ENCODE peak calls at places on chromosomes 4 and X, in six cellular contexts. F, L, K, Z, Q and Y are unnamed samples.
A peak's percentile ranks its signal among the peaks of the same experiment; 100 is the strongest.

GRCh38 chrX:18994713-18995112 is 10.8 kb upstream of the PHKA2 start:
- DNase-seq in F (peak; percentile 13), L (no peak), K (no peak), Z (no peak), Q (no peak), Y (peak; percentile 12)

GRCh38 chrX:40031861-40032422 is 65.8 kb downstream of the BCOR start:
- DNase-seq in F (no peak), L (no peak), K (no peak), Z (no peak), Q (peak; percentile 12), Y (no peak)

GRCh38 chrX:70293621-70294020 is 3.7 kb downstream of the KIF4A start:
- DNase-seq in F (no peak), L (no peak), K (no peak), Z (no peak), Q (no peak), Y (no peak)

GRCh38 chrX:107747596-107748161 is 27.9 kb downstream of the TSC22D3 start:
- DNase-seq in F (no peak), L (no peak), K (no peak), Z (peak; percentile 63), Q (no peak), Y (no peak)

GRCh38 chrX:39693298-39693697 is 404.5 kb downstream of the BCOR start:
- DNase-seq in F (no peak), L (no peak), K (peak; percentile 33), Z (no peak), Q (peak; percentile 25), Y (peak; percentile 16)

GRCh38 chr4:138235419-138235952 is 6.7 kb downstream of the SLC7A11 start:
- DNase-seq in F (no peak), L (no peak), K (no peak), Z (no peak), Q (no peak), Y (no peak)

GRCh38 chr4:6658635-6659075 is 18.2 kb downstream of the MRFAP1 start:
- DNase-seq in F (no peak), L (peak; percentile 53), K (no peak), Z (no peak), Q (peak; percentile 72), Y (no peak)

GRCh38 chrX:134382821-134383220 is 77.1 kb upstream of the HPRT1 start:
- DNase-seq in F (no peak), L (no peak), K (no peak), Z (no peak), Q (no peak), Y (no peak)

GRCh38 chrX:78455901-78456300 is 128.5 kb upstream of the CYSLTR1 start:
- DNase-seq in F (no peak), L (no peak), K (no peak), Z (no peak), Q (no peak), Y (no peak)

GRCh38 chr4:186854256-186854655 is 130.6 kb upstream of the FAT1 start:
- DNase-seq in F (no peak), L (no peak), K (no peak), Z (no peak), Q (no peak), Y (no peak)

GRCh38 chr4:119025440-119025839 is 110.2 kb upstream of the MYOZ2 start:
- DNase-seq in F (no peak), L (peak; percentile 37), K (no peak), Z (no peak), Q (no peak), Y (no peak)

GRCh38 chr4:185465707-185466106 is 5.8 kb downstream of the CCDC110 start:
- DNase-seq in F (no peak), L (no peak), K (no peak), Z (no peak), Q (no peak), Y (no peak)

GRCh38 chr4:94342713-94343112 is at the start of gene HPGDS:
- DNase-seq in F (no peak), L (no peak), K (no peak), Z (no peak), Q (no peak), Y (no peak)

GRCh38 chr4:78061939-78062603 is 4.9 kb downstream of the FRAS1 start:
- DNase-seq in F (no peak), L (no peak), K (no peak), Z (no peak), Q (no peak), Y (no peak)

GRCh38 chr4:119632216-119632615 is 3.6 kb upstream of the PDE5A start:
- DNase-seq in F (no peak), L (no peak), K (no peak), Z (no peak), Q (no peak), Y (no peak)

GRCh38 chr4:80036949-80037348 is 36.1 kb downstream of the ANTXR2 start:
- DNase-seq in F (no peak), L (no peak), K (no peak), Z (no peak), Q (no peak), Y (no peak)

GRCh38 chrX:17595456-17596035 is 141.7 kb upstream of the SCML1 start:
- DNase-seq in F (no peak), L (no peak), K (no peak), Z (no peak), Q (no peak), Y (peak; percentile 42)

GRCh38 chr4:138542191-138542771 is 300.1 kb upstream of the SLC7A11 start:
- DNase-seq in F (no peak), L (no peak), K (no peak), Z (no peak), Q (no peak), Y (no peak)

GRCh38 chr4:8235224-8235623 is 34.3 kb upstream of the HTRA3 start:
- DNase-seq in F (no peak), L (no peak), K (no peak), Z (no peak), Q (no peak), Y (no peak)

GRCh38 chr4:22932326-22932725 is 239.6 kb downstream of the GBA3 start:
- DNase-seq in F (no peak), L (no peak), K (peak; percentile 11), Z (no peak), Q (no peak), Y (no peak)

GRCh38 chr4:108172780-108173598 is 4.3 kb upstream of the LEF1 start:
- DNase-seq in F (no peak), L (no peak), K (peak; percentile 51), Z (peak; percentile 56), Q (peak; percentile 58), Y (peak; percentile 81)

GRCh38 chr4:85147481-85148076 is 181.1 kb upstream of the WDFY3 start:
- DNase-seq in F (peak; percentile 13), L (peak; percentile 38), K (peak; percentile 42), Z (no peak), Q (peak; percentile 88), Y (peak; percentile 39)

GRCh38 chr4:103934178-103934789 is 214.5 kb upstream of the TACR3 start:
- DNase-seq in F (no peak), L (no peak), K (peak; percentile 19), Z (no peak), Q (peak; percentile 73), Y (no peak)

GRCh38 chr4:38760915-38761314 is 21.9 kb downstream of the TLR10 start:
- DNase-seq in F (no peak), L (no peak), K (no peak), Z (no peak), Q (no peak), Y (no peak)

GRCh38 chr4:88419874-88420273 is 37.0 kb upstream of the HERC5 start:
- DNase-seq in F (no peak), L (no peak), K (no peak), Z (no peak), Q (no peak), Y (no peak)

GRCh38 chr4:80125252-80126177 is 52.5 kb upstream of the ANTXR2 start:
- DNase-seq in F (no peak), L (no peak), K (no peak), Z (no peak), Q (peak; percentile 50), Y (no peak)

GRCh38 chr4:77012726-77013125 is 63.1 kb downstream of the CCNI start:
- DNase-seq in F (no peak), L (peak; percentile 31), K (no peak), Z (no peak), Q (no peak), Y (no peak)
- H3K4me1 ChIP-seq in F (no peaks in the 10 kb centered on the region), L (peaks cover 38% of the 10 kb centered on the region), K (peaks cover 5% of the 10 kb centered on the region), Z (peaks cover 4% of the 10 kb centered on the region), Q (peaks cover 56% of the 10 kb centered on the region), Y (peaks cover 2% of the 10 kb centered on the region)

GRCh38 chr4:162866565-162866964 is 300.1 kb downstream of the NAF1 start:
- DNase-seq in F (no peak), L (no peak), K (no peak), Z (no peak), Q (no peak), Y (no peak)

GRCh38 chr4:162869157-162869556 is 297.5 kb downstream of the NAF1 start:
- DNase-seq in F (no peak), L (no peak), K (no peak), Z (no peak), Q (no peak), Y (no peak)

GRCh38 chr4:162865102-162865501 is 301.6 kb downstream of the NAF1 start:
- DNase-seq in F (no peak), L (no peak), K (no peak), Z (no peak), Q (peak; percentile 25), Y (peak; percentile 21)
- TF ChIP-seq CTCF in F (no peak), L (no peak), K (no peak), Z (no peak), Q (peak; percentile 61), Y (no peak)

DNA sequence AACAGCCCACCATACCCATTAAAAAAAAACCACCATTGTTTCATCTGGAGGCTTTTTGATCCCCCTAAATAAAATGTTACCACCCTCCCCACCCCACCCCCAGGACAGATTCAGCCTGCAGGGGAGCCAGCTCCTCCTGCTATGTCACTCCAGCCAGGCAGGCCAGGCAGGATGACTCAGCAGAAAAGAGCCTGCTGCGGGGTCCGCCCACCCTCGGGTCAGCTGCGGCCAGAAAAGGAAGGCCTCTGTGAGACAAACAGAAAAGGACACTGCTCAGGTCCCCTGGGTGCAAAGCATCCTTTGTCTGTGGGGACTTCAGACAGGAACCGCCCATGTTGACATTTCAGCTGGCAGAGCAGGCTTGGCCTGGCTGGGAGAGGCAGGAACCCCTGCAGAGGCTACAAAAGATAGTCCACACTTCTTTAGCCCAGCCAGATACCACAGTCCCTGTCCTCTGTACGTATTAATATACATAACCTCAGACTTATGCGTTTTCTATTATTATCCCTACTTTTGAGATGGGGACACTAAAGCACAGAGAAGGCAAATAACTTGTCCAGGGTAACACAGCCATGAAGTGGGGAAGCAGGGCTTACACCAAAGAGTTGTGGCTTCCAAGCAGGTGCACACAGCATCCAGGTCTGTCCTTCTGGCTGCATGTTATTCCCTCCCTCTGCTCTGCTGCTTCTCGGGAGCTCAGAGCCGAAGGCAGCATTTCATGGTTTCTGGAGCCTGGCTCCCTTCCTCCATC is 147.7 kb downstream of the CPEB2 start:
- DNase-seq in F (peak; percentile 43), L (peak; percentile 86), K (peak; percentile 52), Z (peak; percentile 53), Q (peak; percentile 73), Y (peak; percentile 38)
- H3K4me3 ChIP-seq in F (no peak overlapping the region), L (no peak overlapping the region), K (no peak overlapping the region), Z (no peak overlapping the region), Q (no peak overlapping the region), Y (no peak overlapping the region)

DNA sequence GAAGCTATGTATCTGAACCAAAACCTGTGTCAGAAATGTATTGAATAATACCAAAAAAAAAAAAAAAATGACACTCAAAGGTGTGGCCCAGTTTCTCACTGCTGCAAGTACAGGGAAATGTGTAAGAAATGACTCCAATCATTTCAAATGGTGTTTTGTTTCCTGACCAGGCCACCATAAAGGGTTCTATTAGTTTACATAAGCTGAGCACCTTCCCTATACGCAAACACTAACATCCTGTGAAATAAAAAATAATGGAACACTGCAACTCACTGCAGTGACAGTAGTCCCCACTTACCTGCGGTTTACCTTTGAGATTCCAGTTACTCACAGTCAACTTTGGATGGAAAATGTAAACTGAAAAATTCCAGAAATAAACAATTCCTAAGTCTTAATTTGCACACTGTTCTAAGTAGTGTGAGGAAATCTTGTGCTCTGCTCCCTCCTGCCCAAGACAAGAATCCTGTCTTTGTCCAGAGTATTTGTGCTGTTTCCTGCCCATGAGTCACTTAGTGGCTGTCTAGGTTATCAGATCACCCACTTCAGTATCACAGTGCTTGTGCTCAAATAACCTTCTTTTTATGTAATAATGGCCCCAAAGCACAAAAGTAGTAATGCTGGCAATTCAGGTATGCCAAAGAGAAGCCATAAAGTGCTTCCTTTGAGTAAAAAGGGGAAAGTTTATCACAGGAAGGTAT is 265.3 kb downstream of the RCHY1 start:
- DNase-seq in F (no peak), L (no peak), K (no peak), Z (no peak), Q (no peak), Y (peak; percentile 57)
- H3K4me1 ChIP-seq in F (no peaks in the 10 kb centered on the region), L (no peaks in the 10 kb centered on the region), K (no peaks in the 10 kb centered on the region), Z (no peaks in the 10 kb centered on the region), Q (no peaks in the 10 kb centered on the region), Y (peaks cover 24% of the 10 kb centered on the region)